ENCODE peak calls at places on chromosomes 2 and 18, in four cellular contexts. N, C, V and D are unnamed samples.

GRCh38 chr2:191382801-191383200 is 137.6 kb downstream of the MYO1B start:
- DNase-seq in V (peak), C (no peak), N (no peak), D (no peak)

GRCh38 chr2:30217644-30218361 is 13.5 kb upstream of the LBH start:
- DNase-seq in V (no peak), N (peak), C (no peak), D (no peak)

GRCh38 chr18:39635966-39636365 is 2070.4 kb upstream of the CELF4 start:
- DNase-seq in N (no peak), V (no peak), C (no peak), D (no peak)

GRCh38 chr2:104420420-104420819 is 433.5 kb upstream of the POU3F3 start:
- DNase-seq in C (no peak), N (no peak), V (no peak), D (no peak)

GRCh38 chr2:240436626-240437180 is 1.2 kb downstream of the GPC1 start:
- DNase-seq in N (no peak), C (no peak), V (no peak), D (no peak)

GRCh38 chr2:195105581-195105980 is 551.4 kb upstream of the SLC39A10 start:
- DNase-seq in C (no peak), N (no peak), V (no peak), D (no peak)

GRCh38 chr2:144015655-144016245 is 504.2 kb downstream of the ZEB2 start:
- DNase-seq in V (no peak), C (no peak), N (no peak), D (no peak)

GRCh38 chr2:98913916-98914712 is 21.9 kb downstream of the CRACDL start:
- DNase-seq in N (no peak), V (no peak), C (no peak), D (no peak)

GRCh38 chr2:68766378-68766845 is 31.8 kb downstream of the ARHGAP25 start:
- DNase-seq in C (no peak), V (no peak), N (no peak), D (no peak)

DNA sequence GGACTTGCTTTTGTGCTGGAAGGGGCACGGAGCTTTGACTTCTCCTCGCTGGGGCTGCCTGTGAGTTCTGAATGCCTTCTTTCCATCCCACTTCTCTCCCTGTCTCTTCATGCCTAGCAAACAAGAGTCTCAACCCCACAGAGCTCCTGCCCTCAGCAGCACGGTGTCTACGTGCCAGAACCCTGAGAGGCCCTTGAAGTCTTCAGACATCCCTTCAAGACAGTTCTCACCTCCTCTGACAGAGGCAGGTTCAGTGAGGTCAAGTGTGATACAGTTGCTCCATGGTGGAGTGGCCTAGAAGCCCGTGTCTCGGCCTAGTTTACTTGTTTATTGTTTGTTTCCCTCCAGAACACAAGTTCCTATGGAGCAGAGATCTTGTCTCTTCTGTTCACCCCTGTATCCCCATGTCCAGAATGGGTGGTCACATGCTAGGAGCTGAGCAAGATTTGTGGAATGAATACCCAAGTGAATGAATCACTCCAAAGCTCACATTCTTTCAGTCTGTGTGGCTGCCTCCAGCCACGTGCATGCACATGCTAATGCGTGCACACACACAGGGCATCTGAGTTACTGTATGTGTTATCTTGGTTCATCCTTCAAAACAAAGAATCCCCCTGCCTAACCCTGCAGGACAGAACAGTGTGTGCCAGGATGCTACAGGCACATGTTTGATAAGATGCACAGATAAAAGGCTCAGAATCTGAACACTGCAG is 391.7 kb downstream of the NBAS start:
- DNase-seq in V (peak), C (no peak), N (no peak), D (no peak)
- TF ChIP-seq TARDBP in V (no peak), C (no peak), N (no peak), D (no peak)

DNA sequence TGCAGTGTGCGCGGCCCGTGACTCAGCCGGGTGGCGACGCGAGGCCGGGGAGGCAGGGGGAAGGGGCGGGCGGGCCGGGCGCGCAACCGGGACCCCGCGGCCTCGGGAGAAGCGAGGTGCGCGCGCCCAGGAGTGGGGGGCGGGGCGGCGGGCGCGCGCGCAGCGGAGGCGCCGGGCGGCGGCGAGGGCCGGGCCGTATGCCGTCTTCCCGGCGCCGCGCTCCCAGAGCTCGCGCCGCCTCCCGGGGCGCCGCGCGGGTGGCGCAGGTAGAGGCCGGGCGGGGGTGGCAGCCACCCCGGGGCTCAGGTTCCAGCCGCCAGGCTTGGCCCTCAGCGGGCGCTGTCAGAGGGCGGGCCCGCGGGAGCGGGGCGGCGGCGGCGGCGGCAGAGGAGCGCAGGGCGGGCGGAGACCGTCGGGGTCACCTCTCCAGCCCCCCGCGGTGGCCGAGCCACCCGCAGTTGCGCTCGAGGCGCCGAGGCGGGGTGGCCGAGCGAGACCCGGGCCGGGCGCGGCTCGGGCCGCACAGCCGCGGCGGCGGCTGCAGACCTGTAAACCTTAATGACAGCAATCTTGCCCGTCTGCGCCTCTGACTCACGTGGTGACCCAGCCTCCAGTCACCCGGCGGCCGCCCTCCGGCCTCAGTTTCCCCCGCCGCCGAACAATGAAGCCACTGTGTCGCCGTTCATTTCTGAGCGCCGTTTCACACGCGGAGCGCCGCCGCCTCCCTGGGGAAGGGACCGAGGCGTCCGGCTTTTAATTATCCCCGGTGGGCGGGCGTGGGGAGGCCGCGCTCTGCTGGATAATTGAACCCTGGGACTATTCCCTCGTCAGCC is 25.3 kb upstream of the SMAD7 start:
- DNase-seq in N (no peak), C (peak), V (no peak), D (peak)
- TF ChIP-seq TARDBP in N (no peak), C (no peak), V (no peak), D (no peak)

GRCh38 chr2:146734042-146734715 is 1110.7 kb upstream of the ACVR2A start:
- DNase-seq in V (peak), N (peak), C (peak), D (peak)

GRCh38 chr2:146734791-146735190 is 1110.0 kb upstream of the ACVR2A start:
- DNase-seq in N (no peak), V (no peak), C (no peak), D (no peak)

DNA sequence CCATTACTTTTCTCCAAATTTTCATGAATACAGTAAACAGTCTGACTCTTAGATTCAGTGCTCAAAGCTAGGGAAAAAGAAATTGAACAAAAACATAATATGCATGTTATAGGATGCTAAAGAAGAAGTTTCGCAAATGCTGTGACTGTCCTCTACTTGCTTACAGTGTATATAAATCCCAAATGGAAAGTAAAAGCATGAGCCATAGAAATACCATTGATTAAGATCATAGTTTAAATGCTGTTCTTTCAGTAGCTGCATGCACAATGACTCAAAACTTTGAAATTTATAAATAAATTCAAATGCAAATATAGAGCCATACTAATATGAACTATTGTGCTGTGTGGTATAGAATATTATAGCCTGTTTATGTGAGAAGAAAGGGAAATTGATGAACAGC is 1113.9 kb upstream of the ACVR2A start:
- DNase-seq in V (no peak), C (no peak), N (no peak), D (no peak)
- TF ChIP-seq TARDBP in V (no peak), C (no peak), N (no peak), D (no peak)

DNA sequence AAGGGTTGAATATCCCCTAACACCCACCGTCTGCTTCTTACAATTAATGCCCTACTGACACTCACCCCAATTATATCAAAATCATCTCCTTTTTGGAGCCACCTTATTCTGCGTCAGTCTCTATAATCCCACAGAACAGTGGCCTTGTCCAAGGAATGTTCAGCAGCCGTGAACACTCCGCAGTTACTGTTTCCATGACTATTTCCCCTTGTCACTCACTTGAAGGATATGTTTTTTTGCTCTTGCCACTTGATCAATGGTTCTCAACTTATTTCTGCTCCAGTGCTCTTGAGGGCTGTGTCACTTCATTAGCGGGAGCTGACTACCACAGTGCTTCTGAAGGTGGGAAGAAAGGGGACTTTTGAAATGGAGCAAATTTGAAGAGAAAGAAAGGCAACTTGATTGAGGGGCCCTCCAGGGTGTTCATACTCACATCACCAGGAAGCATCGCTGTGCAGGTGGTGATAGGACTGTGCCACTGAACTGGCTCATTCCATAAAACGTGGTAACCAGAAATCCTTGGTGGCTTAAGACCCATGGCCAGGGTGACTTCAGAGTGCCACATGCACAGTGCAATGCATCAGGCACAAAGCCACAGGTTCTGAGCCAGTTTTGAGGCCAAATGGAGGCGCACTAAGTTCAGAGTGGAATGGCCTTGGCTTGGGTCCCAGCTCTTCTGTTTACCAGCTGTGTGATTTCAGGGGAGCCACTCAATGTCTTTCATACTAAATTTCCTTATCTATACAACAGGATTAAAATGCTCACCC is 320.6 kb upstream of the RAB12 start:
- DNase-seq in V (no peak), N (no peak), C (no peak), D (no peak)
- TF ChIP-seq TARDBP in V (no peak), N (no peak), C (no peak), D (no peak)

GRCh38 chr2:25251032-25251460 is 82.7 kb upstream of the POMC start:
- DNase-seq in C (peak), V (no peak), N (no peak), D (no peak)

GRCh38 chr2:25253153-25253617 is 84.8 kb upstream of the POMC start:
- DNase-seq in C (no peak), V (no peak), N (no peak), D (no peak)

GRCh38 chr2:25250331-25251031 is 82.1 kb upstream of the POMC start:
- DNase-seq in V (no peak), N (no peak), C (peak), D (no peak)

GRCh38 chr2:25252291-25253152 is 84.1 kb upstream of the POMC start:
- DNase-seq in C (peak), N (no peak), V (peak), D (no peak)

GRCh38 chr2:25251461-25252273 is 83.3 kb upstream of the POMC start:
- DNase-seq in V (peak), C (peak), N (no peak), D (no peak)
- TF ChIP-seq TARDBP in V (peak), C (no peak), N (no peak), D (no peak)

DNA sequence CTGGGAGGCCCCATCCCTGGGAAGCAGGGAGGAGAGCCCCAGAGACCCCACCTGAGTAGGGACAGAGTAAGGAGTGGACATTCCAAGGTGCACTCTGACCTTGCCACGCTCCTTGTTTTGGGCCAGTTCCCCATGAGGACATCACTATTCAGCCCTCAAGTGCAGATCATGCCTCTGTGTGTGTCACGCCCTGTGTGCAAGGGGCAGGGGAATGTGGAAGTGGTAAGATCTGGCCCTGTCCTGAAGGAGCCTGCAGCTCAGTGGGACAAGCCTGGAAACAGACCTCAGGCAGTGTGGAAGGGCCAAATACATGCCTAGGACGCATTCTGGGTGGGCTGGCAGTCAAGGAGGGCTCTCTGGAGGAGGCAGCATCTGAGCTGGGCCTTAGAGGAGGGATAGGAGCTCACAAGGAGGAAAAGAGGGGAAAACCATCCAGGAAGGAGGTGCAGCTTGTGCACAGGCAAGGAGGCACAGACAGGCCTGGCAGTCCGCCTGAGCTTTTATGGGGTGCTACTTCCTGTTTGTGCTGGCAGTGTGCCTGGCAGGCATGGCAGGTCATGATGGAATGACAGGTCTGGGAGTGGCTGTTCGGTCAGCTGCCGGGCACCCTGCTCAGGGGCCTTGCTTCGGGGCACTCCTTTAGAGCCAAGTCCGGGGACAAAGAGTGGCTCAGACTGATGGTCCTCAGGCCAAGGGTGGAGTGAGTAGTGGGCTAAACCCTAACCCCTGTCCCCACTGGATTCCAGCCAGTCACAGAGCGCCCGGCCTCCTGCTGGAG is 3.3 kb downstream of the KLHL30 start:
- DNase-seq in C (no peak), N (no peak), V (peak), D (no peak)
- TF ChIP-seq TARDBP in C (no peak), N (no peak), V (no peak), D (no peak)

GRCh38 chr2:190023860-190024259 is 38.7 kb downstream of the MSTN start:
- DNase-seq in N (no peak), V (peak), C (peak), D (peak)
- TF ChIP-seq TARDBP in N (no peak), V (no peak), C (no peak), D (no peak)

GRCh38 chr2:234971494-234971893 is 19.7 kb downstream of the SH3BP4 start:
- DNase-seq in N (no peak), C (no peak), V (no peak), D (no peak)

GRCh38 chr2:234973008-234973407 is 21.2 kb downstream of the SH3BP4 start:
- DNase-seq in V (no peak), C (no peak), N (no peak), D (no peak)

GRCh38 chr2:234968633-234969328 is 17.0 kb downstream of the SH3BP4 start:
- DNase-seq in N (no peak), V (no peak), C (no peak), D (no peak)

GRCh38 chr2:234969329-234970157 is 17.7 kb downstream of the SH3BP4 start:
- DNase-seq in V (no peak), C (no peak), N (no peak), D (no peak)

GRCh38 chr2:234970467-234970866 is 18.6 kb downstream of the SH3BP4 start:
- DNase-seq in V (no peak), N (no peak), C (no peak), D (no peak)
- TF ChIP-seq TARDBP in V (no peak), N (no peak), C (no peak), D (no peak)

GRCh38 chr2:96811916-96812315 is 4.2 kb upstream of the CNNM3 start:
- DNase-seq in V (no peak), C (no peak), N (no peak), D (no peak)
- TF ChIP-seq TARDBP in V (no peak), C (no peak), N (no peak), D (no peak)